ENCODE peak calls at places on chromosomes 1 and 21, in nine cellular contexts. E is keratinocyte, Q is heart left ventricle, W is lung, P is GM20000, C is gastrocnemius medialis, Y is activated B cell treated with CpG ODN at 0.5 μM for 24 hours, R is IMR-90, F is RWPE1. H is an unnamed sample.

GRCh38 chr1:212618466-212619210 is 10.1 kb downstream of the ATF3 start:
- DNase-seq in P (no peak), E (no peak), C (no peak), Y (no peak), Q (no peak), R (peak; percentile 80), F (no peak), W (no peak), H (no peak)

GRCh38 chr21:41832230-41833137 is 46.7 kb downstream of the PRDM15 start:
- DNase-seq in F (no peak), P (no peak), Q (no peak), E (peak; percentile 1), C (no peak), W (no peak), Y (no peak), R (no peak), H (peak; percentile 71)

GRCh38 chr1:76186617-76187016 is 112.1 kb downstream of the ST6GALNAC3 start:
- DNase-seq in F (no peak), Y (no peak), Q (no peak), C (no peak), W (no peak), R (no peak), P (no peak), E (no peak), H (no peak)

GRCh38 chr1:154969741-154970452 is 650 bp downstream of the SHC1 start:
- DNase-seq in Q (peak; percentile 71), E (no peak), P (no peak), R (no peak), W (no peak), Y (no peak), F (no peak), C (peak; percentile 43), H (no peak)

GRCh38 chr1:12567288-12567819 is 50.7 kb downstream of the DHRS3 start:
- DNase-seq in C (no peak), R (no peak), F (no peak), E (no peak), W (no peak), Q (peak; percentile 43), P (no peak), Y (no peak), H (no peak)

GRCh38 chr1:21783679-21784603 is 992 bp upstream of the USP48 start:
- DNase-seq in C (no peak), Y (no peak), P (no peak), F (no peak), W (no peak), R (peak; percentile 83), E (peak; percentile 80), Q (no peak), H (no peak)

GRCh38 chr1:53740621-53741105 is 1.7 kb upstream of the GLIS1 start:
- DNase-seq in C (no peak), W (no peak), R (peak; percentile 87), F (no peak), Y (no peak), Q (no peak), E (no peak), P (no peak), H (no peak)

GRCh38 chr1:92211166-92211565 is 6.5 kb upstream of the C1orf146 start:
- DNase-seq in W (no peak), E (no peak), Q (no peak), P (no peak), R (peak; percentile 92), Y (no peak), F (no peak), C (no peak), H (no peak)

GRCh38 chr1:229714964-229715603 is 89.0 kb downstream of the URB2 start:
- DNase-seq in R (peak; percentile 18), F (peak; percentile 25), Y (peak; percentile 24), P (no peak), E (no peak), C (no peak), W (no peak), Q (peak; percentile 41), H (no peak)

GRCh38 chr1:197400522-197400902 is 132.5 kb downstream of the CRB1 start:
- DNase-seq in Q (no peak), R (no peak), E (no peak), C (no peak), Y (no peak), F (no peak), P (no peak), W (no peak), H (no peak)

GRCh38 chr1:58720680-58721079 is 20.8 kb upstream of the MYSM1 start:
- DNase-seq in E (no peak), R (peak; percentile 52), W (no peak), F (peak; percentile 40), Y (no peak), P (no peak), Q (no peak), C (no peak), H (no peak)

GRCh38 chr1:202011994-202012393 is 1.6 kb downstream of the ELF3 start:
- DNase-seq in F (no peak), Y (no peak), E (no peak), C (no peak), Q (no peak), R (no peak), P (no peak), W (no peak), H (no peak)

GRCh38 chr21:14911351-14911750 is 153.4 kb downstream of the NRIP1 start:
- DNase-seq in Y (no peak), R (no peak), E (no peak), P (no peak), C (no peak), W (no peak), Q (peak; percentile 31), F (no peak), H (no peak)

GRCh38 chr1:223214272-223214807 is 71.3 kb upstream of the TLR5 start:
- DNase-seq in Y (no peak), R (no peak), F (no peak), C (no peak), Q (no peak), P (no peak), E (no peak), W (no peak), H (no peak)

GRCh38 chr1:160399544-160400283 is 650 bp upstream of the VANGL2 start:
- DNase-seq in P (no peak), Q (no peak), E (no peak), R (no peak), C (no peak), W (no peak), F (no peak), Y (no peak), H (no peak)

DNA sequence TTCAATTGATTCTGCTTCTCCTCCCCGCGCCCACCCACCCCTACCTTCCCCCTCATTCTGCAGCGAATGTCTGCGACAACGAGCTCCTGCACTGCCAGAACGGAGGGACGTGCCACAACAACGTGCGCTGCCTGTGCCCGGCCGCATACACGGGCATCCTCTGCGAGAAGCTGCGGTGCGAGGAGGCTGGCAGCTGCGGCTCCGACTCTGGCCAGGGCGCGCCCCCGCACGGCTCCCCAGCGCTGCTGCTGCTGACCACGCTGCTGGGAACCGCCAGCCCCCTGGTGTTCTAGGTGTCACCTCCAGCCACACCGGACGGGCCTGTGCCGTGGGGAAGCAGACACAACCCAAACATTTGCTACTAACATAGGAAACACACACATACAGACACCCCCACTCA is 339.7 kb downstream of the NTNG1 start:
- DNase-seq in Q (no peak), P (peak; percentile 36), R (no peak), W (no peak), E (no peak), Y (peak; percentile 50), C (no peak), F (no peak), H (no peak)
- TF ChIP-seq CTCF in Q (no peak), P (peak; percentile 29), R (no peak), W (no peak), E (no peak), Y (no peak), C (no peak), F (no peak), H (peak; percentile 6)

DNA sequence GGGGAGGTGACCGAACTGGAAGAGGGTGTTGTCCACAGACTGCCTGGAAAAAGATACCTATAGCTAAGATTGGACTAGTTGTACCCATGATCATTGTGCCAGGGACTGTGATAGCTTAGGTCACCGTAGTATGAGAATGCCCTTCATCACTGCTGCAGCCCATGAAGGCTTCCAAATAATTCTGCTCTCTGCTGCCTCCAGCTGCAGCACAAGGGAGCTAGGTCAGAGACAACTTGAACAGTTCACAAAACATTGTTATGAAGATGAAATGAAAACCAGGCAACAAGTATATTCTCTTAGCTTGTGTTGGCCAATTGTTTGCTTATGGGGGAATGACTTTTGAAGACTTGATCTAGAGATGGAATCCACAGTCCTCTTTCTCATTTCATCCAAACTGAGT is 246.7 kb downstream of the MRPL39 start:
- DNase-seq in Q (no peak), F (no peak), W (no peak), E (no peak), Y (no peak), C (no peak), P (no peak), R (no peak), H (no peak)
- TF ChIP-seq CTCF in Q (no peak), F (no peak), W (no peak), E (peak; percentile 36), Y (no peak), C (no peak), P (peak; percentile 5), R (peak; percentile 27), H (no peak)

DNA sequence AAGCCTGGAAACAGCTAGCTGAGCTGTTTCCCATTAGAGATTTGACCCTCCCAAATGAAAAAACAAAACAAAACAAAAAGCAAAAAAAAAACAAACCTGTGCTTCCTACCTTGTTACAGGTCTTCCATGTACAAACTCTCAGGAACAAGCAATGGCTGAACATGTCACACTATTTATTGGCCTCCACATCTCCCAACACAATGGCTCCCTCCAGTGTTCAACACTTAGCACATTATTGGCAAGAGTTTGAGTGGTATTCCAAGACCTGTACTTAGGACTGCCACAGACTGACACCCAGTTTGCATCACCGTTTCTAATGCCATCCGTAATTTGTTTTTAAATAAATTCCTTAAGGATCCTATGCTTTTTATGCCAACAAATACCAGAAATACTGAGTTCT is 195.0 kb upstream of the OLFM3 start:
- DNase-seq in P (peak; percentile 6), W (no peak), C (no peak), F (peak; percentile 4), R (no peak), Y (no peak), Q (no peak), E (no peak), H (no peak)
- TF ChIP-seq CTCF in P (no peak), W (no peak), C (no peak), F (peak; percentile 16), R (peak; percentile 13), Y (no peak), Q (peak; percentile 42), E (peak; percentile 19), H (no peak)

DNA sequence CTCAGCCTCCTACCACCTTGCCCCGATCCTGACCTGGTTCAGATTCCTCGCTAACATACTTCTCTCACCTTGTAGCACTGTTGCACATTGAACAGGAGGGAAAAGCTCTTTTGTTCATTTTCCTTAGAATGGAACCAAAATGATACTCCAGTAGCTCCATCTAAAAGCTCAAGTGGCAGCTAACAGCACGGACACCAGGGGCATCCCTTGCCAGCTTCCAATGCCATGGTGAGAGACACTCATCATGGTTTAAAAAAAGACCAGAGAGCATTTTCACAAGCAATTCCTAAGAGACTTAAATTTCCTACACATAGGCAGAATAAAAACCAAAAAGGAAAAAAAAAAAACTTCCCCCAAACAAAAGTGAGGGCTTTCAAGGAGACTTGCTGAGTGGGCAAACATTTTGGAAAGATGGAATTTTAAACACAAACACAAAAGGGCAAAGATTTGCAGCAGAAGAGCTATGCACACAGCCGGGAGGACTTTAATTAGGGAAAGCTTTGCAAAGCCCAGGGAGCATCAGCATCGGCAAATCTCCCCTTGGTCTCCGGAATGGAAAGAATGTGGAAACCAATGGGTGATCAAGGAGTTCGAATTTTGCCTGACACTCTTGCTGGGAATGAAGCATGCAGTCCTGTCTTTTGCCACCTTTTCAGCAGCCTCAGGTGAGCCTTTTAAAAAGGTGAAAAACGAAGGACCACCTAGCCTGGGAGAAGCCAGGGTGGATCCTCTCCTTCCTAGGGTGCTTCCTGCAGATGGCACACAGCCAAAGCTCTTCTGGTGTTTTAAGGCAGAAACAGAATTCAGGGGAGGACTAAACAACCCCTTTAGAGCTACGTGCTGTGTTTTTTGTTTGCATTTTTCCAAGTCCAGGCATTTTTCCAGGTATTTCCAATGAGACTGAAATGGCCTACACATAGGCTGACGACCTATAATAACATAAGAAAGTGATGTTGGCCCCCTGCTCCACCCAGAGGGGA is 84.2 kb downstream of the CAPZB start:
- DNase-seq in W (no peak), Y (no peak), P (no peak), R (no peak), Q (no peak), C (no peak), F (no peak), E (no peak), H (no peak)
- TF ChIP-seq CTCF in W (no peak), Y (no peak), P (no peak), R (no peak), Q (no peak), C (no peak), F (no peak), E (no peak), H (no peak)